ENCODE peak calls at places on chromosomes 4 and X, in seven cellular contexts. H, X, Y, W, M, S and B are unnamed samples.

GRCh38 chr4:37693030-37693429 is 6.9 kb upstream of the RELL1 start:
- DNase-seq in H (no peak), X (no peak), Y (no peak), W (no peak), M (no peak), S (no peak), B (no peak)

GRCh38 chrX:24426340-24426913 is 38.7 kb upstream of the PDK3 start:
- DNase-seq in H (peak), X (no peak), Y (peak), W (no peak), M (no peak), S (no peak), B (no peak)

GRCh38 chrX:66162331-66162822 is 1.7 kb upstream of the HEPH start:
- DNase-seq in H (no peak), X (peak), Y (peak), W (peak), M (no peak), S (no peak), B (no peak)

GRCh38 chrX:13266641-13267420 is 53.0 kb downstream of the ATXN3L start:
- DNase-seq in H (no peak), X (no peak), Y (no peak), W (no peak), M (no peak), S (no peak), B (no peak)

GRCh38 chr4:173526034-173526482 is 4.0 kb downstream of the HAND2 start:
- DNase-seq in H (no peak), X (no peak), Y (no peak), W (no peak), M (no peak), S (peak), B (peak)

GRCh38 chr4:185265942-185266341 is 56.5 kb downstream of the SNX25 start:
- DNase-seq in H (no peak), X (no peak), Y (no peak), W (peak), M (no peak), S (no peak), B (no peak)

GRCh38 chrX:101759000-101759399 is 99.3 kb upstream of the ARMCX2 start:
- DNase-seq in H (peak), X (no peak), Y (peak), W (no peak), M (peak), S (no peak), B (no peak)

GRCh38 chrX:47171996-47172395 is 21.6 kb upstream of the UBA1 start:
- DNase-seq in H (no peak), X (no peak), Y (no peak), W (no peak), M (no peak), S (no peak), B (no peak)

GRCh38 chr4:168769857-168770256 is 240.2 kb downstream of the CBR4 start:
- DNase-seq in H (no peak), X (no peak), Y (no peak), W (no peak), M (no peak), S (no peak), B (no peak)

GRCh38 chrX:47662144-47662657 is 3.2 kb upstream of the UXT start:
- DNase-seq in H (no peak), X (no peak), Y (peak), W (no peak), M (no peak), S (peak), B (no peak)

GRCh38 chr4:112847045-112847444 is 202.4 kb upstream of the ANK2 start:
- DNase-seq in H (no peak), X (no peak), Y (no peak), W (no peak), M (no peak), S (no peak), B (no peak)

GRCh38 chr4:33924239-33924638 is 2320.1 kb downstream of the ARAP2 start:
- DNase-seq in H (no peak), X (no peak), Y (no peak), W (no peak), M (peak), S (no peak), B (no peak)

GRCh38 chrX:107673933-107674479 is 45.7 kb downstream of the PRPS1 start:
- DNase-seq in H (peak), X (peak), Y (peak), W (peak), M (no peak), S (peak), B (peak)
- TF ChIP-seq POLR2AphosphoS5 in H (peak), X (peak), Y (no peak), W (no peak), M (no peak), S (peak), B (peak)

GRCh38 chr4:183200453-183200852 is 101.4 kb downstream of the WWC2 start:
- DNase-seq in H (no peak), X (peak), Y (no peak), W (no peak), M (no peak), S (no peak), B (no peak)
- TF ChIP-seq POLR2AphosphoS5 in H (no peak), X (no peak), Y (no peak), W (no peak), M (no peak), S (no peak), B (no peak)

GRCh38 chrX:53716328-53717088 is 30.0 kb upstream of the HUWE1 start:
- DNase-seq in H (no peak), X (peak), Y (no peak), W (peak), M (no peak), S (no peak), B (no peak)
- TF ChIP-seq POLR2AphosphoS5 in H (no peak), X (no peak), Y (no peak), W (peak), M (no peak), S (no peak), B (no peak)

GRCh38 chrX:39828971-39829370 is 268.8 kb downstream of the BCOR start:
- DNase-seq in H (no peak), X (no peak), Y (no peak), W (no peak), M (no peak), S (no peak), B (no peak)

GRCh38 chrX:39830414-39830813 is 267.3 kb downstream of the BCOR start:
- DNase-seq in H (peak), X (no peak), Y (no peak), W (no peak), M (no peak), S (no peak), B (no peak)

GRCh38 chrX:39826813-39827543 is 270.8 kb downstream of the BCOR start:
- DNase-seq in H (no peak), X (no peak), Y (no peak), W (no peak), M (no peak), S (no peak), B (no peak)

GRCh38 chrX:39829965-39830364 is 267.8 kb downstream of the BCOR start:
- DNase-seq in H (no peak), X (no peak), Y (no peak), W (no peak), M (no peak), S (no peak), B (no peak)

GRCh38 chrX:39827959-39828358 is 269.8 kb downstream of the BCOR start:
- DNase-seq in H (no peak), X (no peak), Y (no peak), W (no peak), M (no peak), S (no peak), B (no peak)
- TF ChIP-seq POLR2AphosphoS5 in H (no peak), X (no peak), Y (no peak), W (no peak), M (no peak), S (no peak), B (no peak)

DNA sequence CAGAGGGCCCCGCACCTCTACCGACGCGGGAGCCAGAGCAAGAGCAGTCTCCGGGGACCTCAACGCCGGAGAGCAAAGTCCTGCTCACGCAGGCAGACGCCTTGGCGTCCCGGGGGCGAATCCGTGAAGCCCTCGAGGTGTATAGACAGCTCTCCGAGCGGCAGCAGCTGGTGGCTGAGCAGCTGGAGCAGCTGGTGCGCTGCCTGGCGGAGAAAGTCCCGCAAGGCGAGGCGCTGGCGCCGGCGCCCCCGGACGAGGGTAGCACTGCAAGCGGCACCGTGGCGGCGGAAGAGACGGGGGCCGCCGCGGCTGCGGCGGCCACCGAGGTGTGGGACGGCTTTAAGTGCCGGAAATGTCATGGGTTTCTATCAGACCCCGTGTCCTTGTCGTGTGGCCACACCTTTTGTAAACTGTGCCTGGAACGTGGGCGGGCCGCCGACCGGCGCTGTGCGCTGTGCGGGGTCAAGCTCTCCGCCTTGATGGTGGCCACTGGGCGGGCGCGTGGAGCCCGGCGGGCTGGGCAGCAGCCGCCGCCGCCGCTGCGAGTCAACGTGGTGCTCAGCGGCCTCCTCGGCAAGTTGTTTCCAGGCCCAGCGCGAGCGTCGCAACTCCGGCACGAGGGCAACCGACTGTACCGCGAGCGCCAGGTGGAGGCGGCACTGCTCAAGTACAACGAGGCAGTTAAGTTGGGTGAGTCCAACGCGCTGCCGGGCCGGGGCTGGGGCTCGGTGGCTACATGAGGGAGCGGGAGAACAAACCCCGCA is 672 bp downstream of the LONRF3 start:
- DNase-seq in H (peak), X (peak), Y (peak), W (no peak), M (no peak), S (peak), B (peak)
- TF ChIP-seq POLR2AphosphoS5 in H (no peak), X (peak), Y (no peak), W (no peak), M (no peak), S (no peak), B (no peak)

GRCh38 chr4:139872274-139872673 is 206.7 kb downstream of the MGST2 start:
- DNase-seq in H (no peak), X (no peak), Y (no peak), W (no peak), M (no peak), S (no peak), B (no peak)
- TF ChIP-seq POLR2AphosphoS5 in H (no peak), X (no peak), Y (no peak), W (no peak), M (no peak), S (no peak), B (no peak)

GRCh38 chrX:136339702-136340101 is 38.9 kb downstream of the ADGRG4 start:
- DNase-seq in H (no peak), X (no peak), Y (no peak), W (no peak), M (no peak), S (no peak), B (no peak)
- TF ChIP-seq POLR2AphosphoS5 in H (no peak), X (no peak), Y (no peak), W (no peak), M (no peak), S (no peak), B (no peak)